ENCODE peak calls at places on chromosomes 13 and 19, in seven cellular contexts. H is right atrium auricular region, G is ovary, B is esophagus squamous epithelium, P is H1, C is left ventricle myocardium inferior, U is upper lobe of right lung. W is an unnamed sample.

GRCh38 chr19:9914315-9915207 is 21.8 kb downstream of the OLFM2 start:
- DNase-seq in H (peak; percentile 62), G (peak; percentile 65), B (no peak), P (no peak), C (peak; percentile 68), U (peak; percentile 89), W (no peak)

GRCh38 chr13:26323764-26324163 is 69.8 kb downstream of the CDK8 start:
- DNase-seq in H (no peak), G (no peak), B (no peak), P (no peak), C (no peak), U (no peak), W (no peak)

GRCh38 chr13:50873481-50873880 is 30.0 kb upstream of the DLEU7 start:
- DNase-seq in H (no peak), G (no peak), B (no peak), P (no peak), C (no peak), U (no peak), W (no peak)

GRCh38 chr13:106527806-106528205 is 7.7 kb downstream of the EFNB2 start:
- DNase-seq in H (no peak), G (no peak), B (no peak), P (no peak), C (no peak), U (no peak), W (no peak)

GRCh38 chr19:33344210-33344609 is 29.3 kb upstream of the CEBPG start:
- DNase-seq in H (no peak), G (no peak), B (no peak), P (no peak), C (no peak), U (no peak), W (no peak)

GRCh38 chr19:51094696-51095279 is 12.1 kb upstream of the KLK14 start:
- DNase-seq in H (no peak), G (peak; percentile 45), B (no peak), P (no peak), C (no peak), U (no peak), W (no peak)

GRCh38 chr19:22422220-22422619 is at the start of gene ZNF98:
- DNase-seq in H (peak; percentile 77), G (no peak), B (no peak), P (no peak), C (peak; percentile 38), U (no peak), W (no peak)

GRCh38 chr13:95533545-95534135 is 18.9 kb upstream of the CLDN10 start:
- DNase-seq in H (no peak), G (no peak), B (no peak), P (no peak), C (no peak), U (no peak), W (no peak)

GRCh38 chr13:47337781-47338507 is 441.1 kb upstream of the HTR2A start:
- DNase-seq in H (no peak), G (no peak), B (no peak), P (no peak), C (no peak), U (no peak), W (no peak)

GRCh38 chr13:100517706-100518105 is 70.9 kb downstream of the GGACT start:
- DNase-seq in H (no peak), G (no peak), B (no peak), P (no peak), C (no peak), U (no peak), W (no peak)

GRCh38 chr19:5968431-5969373 is 9.2 kb downstream of the RANBP3 start:
- DNase-seq in H (no peak), G (no peak), B (no peak), P (no peak), C (no peak), U (no peak), W (no peak)

GRCh38 chr19:14012378-14012915 is 6.3 kb upstream of the RFX1 start:
- DNase-seq in H (no peak), G (no peak), B (no peak), P (no peak), C (no peak), U (no peak), W (no peak)

GRCh38 chr19:58519087-58519354 is 589 bp downstream of the ZBTB45 start:
- DNase-seq in H (peak; percentile 66), G (peak; percentile 71), B (no peak), P (no peak), C (peak; percentile 58), U (peak; percentile 83), W (no peak)

DNA sequence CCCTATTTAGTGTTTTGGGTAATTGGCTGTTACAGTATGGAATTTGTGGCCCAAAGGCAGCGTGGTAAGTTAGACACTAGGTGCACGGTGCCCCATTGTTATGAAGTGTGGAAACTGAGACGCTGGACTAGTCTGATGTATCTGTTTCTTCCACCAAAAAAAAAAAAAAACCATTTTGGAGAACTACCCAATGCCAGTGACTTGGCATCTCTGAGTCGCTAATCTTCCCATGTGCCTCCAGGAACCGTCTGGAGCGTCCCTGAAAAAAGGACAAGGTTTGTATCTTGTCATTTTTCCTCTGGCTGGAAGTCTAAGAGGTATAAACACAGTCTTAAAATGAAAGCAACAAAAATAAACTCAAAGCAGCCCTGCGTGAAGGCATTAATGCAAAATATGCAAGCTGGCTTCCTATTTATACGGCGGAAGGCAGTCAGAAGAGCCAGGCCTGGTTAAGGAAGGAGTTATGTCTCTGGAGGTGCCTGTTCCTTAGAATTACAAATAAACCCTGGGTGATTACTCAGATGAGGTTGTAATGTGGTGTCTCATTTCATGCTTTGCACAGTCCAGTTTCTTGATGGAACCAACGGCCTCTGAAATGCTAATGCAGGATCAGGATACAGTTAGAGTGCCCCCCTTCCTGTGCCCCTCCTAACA is 20.2 kb downstream of the ACTN4 start:
- DNase-seq in H (no peak), G (no peak), B (no peak), P (no peak), C (no peak), U (no peak), W (no peak)
- H3K4me1 ChIP-seq in H (peaks cover 100% of the 10 kb centered on the region), G (peaks cover 47% of the 10 kb centered on the region), B (peaks cover 100% of the 10 kb centered on the region), P (peaks cover 47% of the 10 kb centered on the region), C (peaks cover 100% of the 10 kb centered on the region), U (peaks cover 96% of the 10 kb centered on the region), W (peaks cover 96% of the 10 kb centered on the region)

GRCh38 chr19:15291089-15291488 is 41.2 kb downstream of the BRD4 start:
- DNase-seq in H (no peak), G (no peak), B (no peak), P (no peak), C (no peak), U (no peak), W (no peak)

GRCh38 chr19:15291666-15292065 is 40.7 kb downstream of the BRD4 start:
- DNase-seq in H (no peak), G (no peak), B (no peak), P (no peak), C (no peak), U (no peak), W (no peak)

GRCh38 chr19:15288146-15288963 is 44.0 kb downstream of the BRD4 start:
- DNase-seq in H (no peak), G (no peak), B (no peak), P (no peak), C (no peak), U (no peak), W (no peak)

GRCh38 chr19:15290149-15290548 is 42.2 kb downstream of the BRD4 start:
- DNase-seq in H (no peak), G (no peak), B (no peak), P (no peak), C (no peak), U (no peak), W (no peak)

GRCh38 chr19:15289673-15290072 is 42.7 kb downstream of the BRD4 start:
- DNase-seq in H (no peak), G (no peak), B (no peak), P (no peak), C (no peak), U (no peak), W (no peak)
- H3K4me1 ChIP-seq in H (peaks cover 98% of the 10 kb centered on the region), G (peaks cover 49% of the 10 kb centered on the region), B (peaks cover 100% of the 10 kb centered on the region), P (peaks cover 36% of the 10 kb centered on the region), C (peaks cover 100% of the 10 kb centered on the region), U (peaks cover 100% of the 10 kb centered on the region), W (peaks cover 47% of the 10 kb centered on the region)

GRCh38 chr13:30307194-30307965 is at the start of gene KATNAL1:
- DNase-seq in H (peak; percentile 79), G (peak; percentile 87), B (peak; percentile 10), P (peak; percentile 15), C (peak; percentile 85), U (peak; percentile 88), W (no peak)

GRCh38 chr13:30307966-30308290 is 577 bp upstream of the KATNAL1 start:
- DNase-seq in H (no peak), G (no peak), B (no peak), P (no peak), C (no peak), U (no peak), W (no peak)

GRCh38 chr13:30306762-30307193 is 573 bp downstream of the KATNAL1 start:
- DNase-seq in H (peak; percentile 91), G (peak; percentile 95), B (peak; percentile 39), P (peak; percentile 80), C (peak; percentile 93), U (peak; percentile 96), W (no peak)

GRCh38 chr13:30303269-30303668 is 4.1 kb downstream of the KATNAL1 start:
- DNase-seq in H (no peak), G (no peak), B (no peak), P (no peak), C (no peak), U (no peak), W (no peak)

GRCh38 chr13:30305456-30305855 is 1.9 kb downstream of the KATNAL1 start:
- DNase-seq in H (no peak), G (no peak), B (no peak), P (no peak), C (no peak), U (no peak), W (no peak)
- H3K4me1 ChIP-seq in H (peaks cover 49% of the 10 kb centered on the region), G (peaks cover 1% of the 10 kb centered on the region), B (peaks cover 72% of the 10 kb centered on the region), P (no peaks in the 10 kb centered on the region), C (peaks cover 73% of the 10 kb centered on the region), U (peaks cover 12% of the 10 kb centered on the region), W (peaks cover 28% of the 10 kb centered on the region)

GRCh38 chr13:40762849-40763248 is 8.1 kb downstream of the MRPS31 start:
- DNase-seq in H (no peak), G (no peak), B (no peak), P (no peak), C (no peak), U (no peak), W (no peak)

GRCh38 chr13:40770609-40770933 is 419 bp downstream of the MRPS31 start:
- DNase-seq in H (no peak), G (no peak), B (no peak), P (no peak), C (no peak), U (no peak), W (no peak)

GRCh38 chr13:40769970-40770369 is 1.0 kb downstream of the MRPS31 start:
- DNase-seq in H (no peak), G (no peak), B (no peak), P (no peak), C (no peak), U (no peak), W (no peak)

GRCh38 chr13:40764587-40765403 is 6.2 kb downstream of the MRPS31 start:
- DNase-seq in H (no peak), G (no peak), B (no peak), P (no peak), C (no peak), U (no peak), W (no peak)

DNA sequence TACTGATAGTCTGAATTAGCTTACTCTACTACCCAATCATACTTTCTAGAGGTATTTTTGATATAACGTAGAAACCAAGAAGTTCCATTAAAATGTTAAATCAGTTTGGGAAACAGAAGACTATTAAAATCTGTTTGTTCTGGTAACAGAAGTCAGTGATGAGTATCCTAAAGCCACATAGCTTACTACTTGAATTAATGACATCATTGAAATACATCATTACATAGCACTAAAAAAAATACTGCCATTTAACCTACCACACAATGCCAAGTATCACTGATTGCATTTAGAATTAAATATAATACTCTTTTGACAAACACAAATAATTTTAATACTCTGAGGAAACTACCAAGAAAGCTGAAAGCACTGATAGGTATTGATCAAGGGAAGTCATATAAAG is 5.4 kb downstream of the MRPS31 start:
- DNase-seq in H (no peak), G (no peak), B (no peak), P (no peak), C (no peak), U (no peak), W (no peak)
- H3K4me1 ChIP-seq in H (peaks cover 14% of the 10 kb centered on the region), G (peaks cover 5% of the 10 kb centered on the region), B (peaks cover 9% of the 10 kb centered on the region), P (no peaks in the 10 kb centered on the region), C (peaks cover 31% of the 10 kb centered on the region), U (peaks cover 10% of the 10 kb centered on the region), W (peaks cover 3% of the 10 kb centered on the region)

W was measured in Panc1.